ENCODE peak calls at places on chromosomes 1 and 21, in six cellular contexts. L, X, M, C, I and W are unnamed samples.
A peak's percentile ranks its signal among the peaks of the same experiment; 100 is the strongest.

GRCh38 chr21:33396966-33397365 is 6.2 kb upstream of the IFNGR2 start:
- DNase-seq in L (peak; percentile 82), X (no peak), M (no peak), C (peak; percentile 85), I (peak; percentile 29), W (no peak)

GRCh38 chr1:171438441-171438840 is 46.9 kb upstream of the PRRC2C start:
- DNase-seq in L (peak; percentile 98), X (peak; percentile 96), M (no peak), C (peak; percentile 96), I (peak; percentile 34), W (peak; percentile 64)

GRCh38 chr21:39676054-39676771 is 63.5 kb downstream of the B3GALT5 start:
- DNase-seq in L (no peak), X (no peak), M (no peak), C (peak; percentile 41), I (no peak), W (no peak)

GRCh38 chr1:204127597-204128242 is 24.1 kb downstream of the ETNK2 start:
- DNase-seq in L (peak; percentile 88), X (peak; percentile 37), M (peak; percentile 92), C (peak; percentile 69), I (peak; percentile 58), W (no peak)

GRCh38 chr1:178633068-178633467 is 92.0 kb upstream of the RALGPS2 start:
- DNase-seq in L (peak; percentile 95), X (no peak), M (no peak), C (peak; percentile 78), I (no peak), W (no peak)

GRCh38 chr21:35428489-35428888 is 379.4 kb upstream of the RUNX1 start:
- DNase-seq in L (no peak), X (no peak), M (no peak), C (peak; percentile 39), I (peak; percentile 14), W (no peak)

GRCh38 chr1:187685338-187685737 is 856.6 kb downstream of the PLA2G4A start:
- DNase-seq in L (peak; percentile 86), X (no peak), M (no peak), C (peak; percentile 14), I (no peak), W (no peak)

GRCh38 chr1:182003953-182004586 is 57.4 kb downstream of the ZNF648 start:
- DNase-seq in L (no peak), X (no peak), M (no peak), C (no peak), I (peak; percentile 51), W (no peak)

GRCh38 chr1:221709854-221710253 is 32.0 kb downstream of the DUSP10 start:
- DNase-seq in L (no peak), X (no peak), M (no peak), C (no peak), I (no peak), W (no peak)

GRCh38 chr1:41404308-41404755 is 43.1 kb downstream of the FOXO6 start:
- DNase-seq in L (no peak), X (no peak), M (peak; percentile 85), C (peak; percentile 23), I (no peak), W (no peak)

GRCh38 chr1:90809093-90809492 is 92.0 kb upstream of the BARHL2 start:
- DNase-seq in L (no peak), X (no peak), M (no peak), C (no peak), I (no peak), W (no peak)

GRCh38 chr1:66495490-66495889 is 38.5 kb upstream of the SGIP1 start:
- DNase-seq in L (no peak), X (peak; percentile 69), M (no peak), C (no peak), I (no peak), W (no peak)

GRCh38 chr1:24897263-24898151 is 32.6 kb downstream of the RUNX3 start:
- DNase-seq in L (no peak), X (no peak), M (no peak), C (no peak), I (no peak), W (peak; percentile 16)

GRCh38 chr1:153599847-153600246 is 13.1 kb downstream of the S100A16 start:
- DNase-seq in L (no peak), X (no peak), M (no peak), C (no peak), I (no peak), W (no peak)

GRCh38 chr1:110594466-110595076 is 11.6 kb downstream of the KCNA2 start:
- DNase-seq in L (no peak), X (no peak), M (no peak), C (no peak), I (no peak), W (no peak)

GRCh38 chr1:113669988-113670387 is 89.3 kb downstream of the PHTF1 start:
- DNase-seq in L (no peak), X (no peak), M (no peak), C (no peak), I (no peak), W (no peak)

GRCh38 chr1:91402023-91402422 is 2.6 kb downstream of the HFM1 start:
- DNase-seq in L (peak; percentile 20), X (no peak), M (no peak), C (no peak), I (no peak), W (no peak)

GRCh38 chr1:42046772-42047552 is 106.2 kb upstream of the GUCA2B start:
- DNase-seq in L (no peak), X (no peak), M (no peak), C (no peak), I (peak; percentile 29), W (no peak)

GRCh38 chr1:87958201-87958600 is 629.5 kb downstream of the LMO4 start:
- DNase-seq in L (no peak), X (no peak), M (no peak), C (no peak), I (no peak), W (no peak)

GRCh38 chr1:67137307-67137753 is 2.6 kb upstream of the C1orf141 start:
- DNase-seq in L (no peak), X (no peak), M (no peak), C (no peak), I (no peak), W (no peak)

GRCh38 chr1:89995595-89996397 is 886 bp downstream of the ZNF326 start:
- DNase-seq in L (no peak), X (no peak), M (no peak), C (no peak), I (no peak), W (no peak)

DNA sequence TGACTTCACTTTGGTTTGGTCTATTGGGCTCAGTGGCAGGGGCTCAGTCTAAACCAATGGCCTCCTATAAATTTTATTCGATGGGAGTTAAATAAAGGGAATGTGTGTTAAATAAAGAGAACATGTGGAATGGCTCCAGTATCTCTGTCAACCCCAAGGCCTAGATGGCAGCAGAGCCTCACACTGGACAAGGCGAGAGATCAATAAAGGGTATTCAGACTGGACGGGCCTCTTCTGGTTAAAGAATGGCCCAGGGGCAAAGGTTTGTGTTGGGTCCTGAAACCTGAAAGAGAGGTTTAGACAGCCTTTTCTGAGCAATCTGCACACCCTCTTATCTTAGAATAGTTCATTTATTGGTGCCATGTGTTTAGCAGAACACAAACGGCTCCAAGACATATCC is 34.7 kb downstream of the SH3BP5L start:
- DNase-seq in L (no peak), X (no peak), M (no peak), C (no peak), I (no peak), W (no peak)
- TF ChIP-seq CTCF in L (no peak), X (no peak), M (no peak), C (no peak), I (no peak), W (no peak)

GRCh38 chr1:208083715-208084085 is 160.5 kb downstream of the PLXNA2 start:
- DNase-seq in L (no peak), X (no peak), M (no peak), C (no peak), I (no peak), W (no peak)

GRCh38 chr1:208080396-208081276 is 163.5 kb downstream of the PLXNA2 start:
- DNase-seq in L (no peak), X (no peak), M (no peak), C (no peak), I (no peak), W (no peak)

GRCh38 chr1:208084220-208084619 is 160.0 kb downstream of the PLXNA2 start:
- DNase-seq in L (no peak), X (no peak), M (peak; percentile 57), C (no peak), I (no peak), W (no peak)

GRCh38 chr1:208083016-208083714 is 161.0 kb downstream of the PLXNA2 start:
- DNase-seq in L (no peak), X (no peak), M (peak; percentile 85), C (no peak), I (no peak), W (no peak)

GRCh38 chr1:208081972-208082371 is 162.2 kb downstream of the PLXNA2 start:
- DNase-seq in L (no peak), X (no peak), M (no peak), C (no peak), I (no peak), W (no peak)
- TF ChIP-seq CTCF in L (no peak), X (peak; percentile 31), M (no peak), C (peak; percentile 63), I (peak; percentile 39), W (no peak)

GRCh38 chr1:109255097-109255651 is 5.8 kb downstream of the CELSR2 start:
- DNase-seq in L (no peak), X (no peak), M (no peak), C (no peak), I (no peak), W (no peak)
- TF ChIP-seq CTCF in L (no peak), X (no peak), M (peak; percentile 24), C (peak; percentile 59), I (no peak), W (no peak)

GRCh38 chr1:94036721-94037120 is 84.2 kb downstream of the ABCA4 start:
- DNase-seq in L (peak; percentile 91), X (peak; percentile 89), M (no peak), C (no peak), I (no peak), W (no peak)

GRCh38 chr1:94038511-94038910 is 82.4 kb downstream of the ABCA4 start:
- DNase-seq in L (peak; percentile 47), X (no peak), M (no peak), C (no peak), I (no peak), W (no peak)

GRCh38 chr1:94039514-94039870 is 81.5 kb downstream of the ABCA4 start:
- DNase-seq in L (peak; percentile 62), X (no peak), M (peak; percentile 77), C (peak; percentile 74), I (peak; percentile 73), W (peak; percentile 75)

GRCh38 chr1:94039871-94040569 is 80.9 kb downstream of the ABCA4 start:
- DNase-seq in L (no peak), X (no peak), M (no peak), C (no peak), I (no peak), W (no peak)

DNA sequence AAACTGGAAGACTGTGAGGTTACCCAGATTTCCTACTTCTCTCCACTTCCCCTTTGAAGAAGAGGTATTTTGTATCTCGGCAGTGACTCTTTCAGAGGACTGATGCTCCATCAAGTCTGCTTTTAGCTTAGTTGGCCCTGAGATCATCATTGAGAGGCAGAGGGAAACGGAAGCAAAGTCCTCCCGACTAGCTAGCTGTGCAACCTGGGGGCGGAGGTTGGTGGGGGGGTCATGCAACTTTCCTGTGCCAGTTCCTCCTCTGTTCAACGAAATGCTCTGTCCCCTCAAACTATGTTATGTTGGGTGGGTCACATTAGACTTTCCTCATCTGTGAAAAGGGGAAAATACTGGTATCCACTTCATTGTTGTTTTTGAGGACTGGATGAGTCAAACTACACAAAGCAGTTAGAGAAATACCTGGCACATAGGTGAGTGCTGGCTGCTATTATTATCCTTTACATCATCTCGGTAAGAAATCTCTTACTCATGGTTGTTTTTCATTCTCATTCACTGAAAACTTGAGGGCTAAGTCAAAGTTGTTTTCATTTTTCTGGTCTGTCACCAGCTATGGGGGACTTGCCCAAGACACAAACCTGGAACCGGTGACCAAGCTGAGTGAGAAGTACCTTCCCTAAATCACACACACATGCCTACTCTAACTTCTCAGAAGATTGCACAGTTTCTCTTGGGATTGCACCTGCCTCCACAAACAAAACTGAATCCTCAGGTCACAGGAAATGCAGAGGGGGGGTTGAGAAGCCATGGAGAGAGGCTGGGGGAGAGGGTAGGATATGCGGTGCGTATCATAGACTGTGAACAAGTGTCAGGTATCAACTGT is 83.3 kb downstream of the ABCA4 start:
- DNase-seq in L (no peak), X (no peak), M (no peak), C (no peak), I (no peak), W (no peak)
- TF ChIP-seq CTCF in L (no peak), X (no peak), M (no peak), C (no peak), I (no peak), W (no peak)